ENCODE peak calls at places on chromosomes 2 and 18, in ten cellular contexts. H is PC-3; O is heart left ventricle; U is colonic mucosa; X is ovary; C is CD4-positive, alpha-beta memory T cell; G is lower lobe of right lung; I is ascending aorta; S is GM23248; V is lung. R is an unnamed sample. For H3K36me3, the result is how much of the 10 kb centered on the place peaks cover.

GRCh38 chr18:51890762-51891161 is 449.2 kb upstream of the DCC start:
- DNase-seq in C (no peak), X (no peak), I (no peak), O (no peak), U (peak), V (peak), H (peak), S (peak), G (no peak), R (no peak)

GRCh38 chr2:238901461-238902057 is 53.7 kb downstream of the TWIST2 start:
- DNase-seq in X (no peak), S (peak), V (no peak), C (no peak), G (no peak), U (no peak), H (no peak), O (no peak), I (no peak), R (no peak)

GRCh38 chr2:39144411-39144810 is 23.6 kb upstream of the SOS1 start:
- DNase-seq in C (no peak), S (peak), X (no peak), U (no peak), O (no peak), V (no peak), G (no peak), H (no peak), I (no peak), R (no peak)

GRCh38 chr2:37671816-37672103 is 318 bp upstream of the CDC42EP3 start:
- DNase-seq in S (peak), U (no peak), V (no peak), I (no peak), X (no peak), G (no peak), O (no peak), H (no peak), C (peak), R (no peak)

GRCh38 chr2:61689526-61689925 is 151.4 kb upstream of the XPO1 start:
- DNase-seq in V (no peak), H (no peak), X (no peak), G (no peak), U (no peak), I (no peak), O (no peak), C (no peak), S (peak), R (no peak)

GRCh38 chr2:98560256-98560771 is 48.0 kb downstream of the COA5 start:
- DNase-seq in I (no peak), U (no peak), X (no peak), S (peak), C (no peak), H (peak), V (no peak), G (no peak), O (no peak), R (no peak)

GRCh38 chr18:29172151-29173015 is 995.5 kb upstream of the CDH2 start:
- DNase-seq in U (no peak), G (no peak), C (no peak), S (peak), H (peak), I (no peak), X (no peak), O (no peak), V (no peak), R (no peak)

GRCh38 chr2:19841918-19842693 is 59.7 kb downstream of the TTC32 start:
- DNase-seq in G (no peak), O (no peak), U (no peak), V (peak), H (no peak), C (no peak), X (no peak), I (no peak), S (no peak), R (no peak)

GRCh38 chr2:70190086-70190412 is 770 bp downstream of the C2orf42 start:
- DNase-seq in H (no peak), V (no peak), I (no peak), U (peak), O (no peak), C (no peak), G (no peak), X (peak), S (no peak), R (no peak)

GRCh38 chr2:124248366-124248765 is 223.3 kb downstream of the CNTNAP5 start:
- DNase-seq in G (no peak), U (no peak), H (no peak), I (no peak), O (no peak), S (no peak), V (no peak), X (no peak), C (no peak), R (peak)

GRCh38 chr18:11136241-11136640 is 13.1 kb downstream of the PIEZO2 start:
- DNase-seq in I (no peak), H (no peak), V (no peak), G (no peak), S (no peak), C (no peak), U (no peak), X (no peak), O (no peak), R (no peak)

GRCh38 chr2:95024960-95025405 is 525 bp upstream of the MAL start:
- DNase-seq in I (no peak), X (no peak), V (no peak), H (no peak), O (peak), S (no peak), G (no peak), U (no peak), C (no peak), R (no peak)

GRCh38 chr2:205366336-205367060 is 315.8 kb upstream of the NRP2 start:
- DNase-seq in S (no peak), O (no peak), C (no peak), U (no peak), G (no peak), I (no peak), H (no peak), X (no peak), V (no peak), R (no peak)

GRCh38 chr18:5393779-5394178 is 98.3 kb upstream of the ZBTB14 start:
- DNase-seq in C (no peak), G (no peak), V (no peak), O (no peak), I (no peak), H (peak), X (no peak), U (no peak), S (peak), R (no peak)

GRCh38 chr2:69482471-69482870 is 45.2 kb upstream of the NFU1 start:
- DNase-seq in G (no peak), O (no peak), V (no peak), U (no peak), C (no peak), I (no peak), X (no peak), H (no peak), S (no peak), R (no peak)

GRCh38 chr2:60819155-60819862 is 62.1 kb upstream of the REL start:
- DNase-seq in H (no peak), U (no peak), O (no peak), S (no peak), X (no peak), V (no peak), G (no peak), I (peak), C (peak), R (no peak)

GRCh38 chr2:102915128-102915527 is 153.3 kb downstream of the TMEM182 start:
- DNase-seq in G (no peak), O (no peak), S (peak), V (no peak), I (no peak), X (no peak), H (peak), U (no peak), C (no peak), R (no peak)

GRCh38 chr2:3138621-3139020 is 239.0 kb downstream of the EIPR1 start:
- DNase-seq in O (peak), U (no peak), V (no peak), X (no peak), C (no peak), H (no peak), I (no peak), S (no peak), G (no peak), R (no peak)

GRCh38 chr18:36038102-36038663 is 29.2 kb downstream of the RPRD1A start:
- DNase-seq in S (no peak), C (no peak), I (no peak), U (no peak), X (no peak), G (no peak), H (no peak), V (no peak), O (no peak), R (no peak)

GRCh38 chr2:50529600-50530218 is 502.2 kb downstream of the NRXN1 start:
- DNase-seq in V (no peak), X (no peak), U (no peak), G (no peak), C (no peak), O (no peak), H (peak), S (peak), I (no peak), R (no peak)

GRCh38 chr18:21777814-21778213 is 37.2 kb downstream of the MIB1 start:
- DNase-seq in U (no peak), S (no peak), G (no peak), X (no peak), I (no peak), C (no peak), V (no peak), O (no peak), H (no peak), R (no peak)

GRCh38 chr2:172821370-172822338 is 86.0 kb downstream of the RAPGEF4 start:
- DNase-seq in C (no peak), S (no peak), G (no peak), I (no peak), O (no peak), X (no peak), H (no peak), V (no peak), U (no peak), R (no peak)

GRCh38 chr2:180601016-180601415 is 379.4 kb upstream of the UBE2E3 start:
- DNase-seq in C (no peak), X (no peak), U (no peak), G (no peak), V (no peak), S (no peak), I (no peak), O (no peak), H (no peak), R (no peak)

GRCh38 chr2:15307526-15307925 is 253.6 kb downstream of the NBAS start:
- DNase-seq in V (no peak), H (peak), O (no peak), C (no peak), U (no peak), I (no peak), G (no peak), X (no peak), S (peak), R (no peak)
- H3K36me3 ChIP-seq in V (under half), H (under half), O (under half), C (under half), U (under half), I (under half), G (under half), X (under half), S (under half), R (under half)

DNA sequence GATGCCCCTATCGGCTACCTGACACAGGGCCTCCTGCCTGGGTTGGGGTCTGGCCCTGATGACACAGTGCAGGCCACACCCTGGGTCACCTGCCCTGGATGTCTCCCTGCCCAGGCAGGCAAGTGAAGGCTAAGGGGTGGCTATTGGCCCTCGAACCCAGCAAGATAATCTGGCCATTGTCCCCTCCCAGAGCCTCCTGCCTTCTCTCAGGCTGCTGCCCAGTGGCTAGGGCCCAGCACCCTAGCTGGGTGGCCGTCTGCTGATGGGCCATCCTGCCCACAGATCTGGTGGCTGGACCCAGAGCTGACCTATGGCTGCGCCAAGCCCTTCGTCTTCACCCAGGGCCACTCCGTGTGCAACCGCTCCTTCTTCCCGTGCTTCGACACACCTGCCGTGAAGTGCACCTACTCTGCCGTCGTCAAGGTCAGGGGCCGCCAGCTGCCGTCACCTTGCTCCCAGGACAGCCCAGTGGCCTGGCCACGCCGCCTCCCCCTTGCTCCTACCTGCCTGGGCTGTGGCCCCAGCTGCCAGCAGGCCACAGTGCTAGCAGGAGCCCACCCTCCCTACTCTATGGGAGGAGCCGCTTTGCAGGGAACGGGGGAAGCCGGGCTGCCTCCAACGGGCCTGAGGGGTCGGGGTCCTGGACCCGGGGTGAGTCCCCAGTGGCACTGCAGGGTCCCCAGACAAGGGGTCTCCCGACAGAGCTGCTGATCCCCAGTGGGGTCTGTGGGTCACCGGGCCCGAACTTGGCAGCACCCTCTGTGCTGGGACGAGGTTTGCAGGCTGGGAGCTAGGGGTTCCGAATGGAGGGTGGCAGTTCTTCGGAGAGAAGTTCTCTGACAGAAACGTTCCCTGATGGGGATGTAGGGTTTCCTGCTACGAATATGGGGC is 4.1 kb downstream of the RNPEPL1 start:
- DNase-seq in S (no peak), I (no peak), V (no peak), U (no peak), C (peak), G (peak), O (peak), X (peak), H (no peak), R (no peak)
- H3K36me3 ChIP-seq in S (under half), I (under half), V (half or more), U (under half), C (under half), G (half or more), O (under half), X (under half), H (under half), R (under half)

GRCh38 chr2:85628658-85629057 is 12.7 kb downstream of the USP39 start:
- DNase-seq in H (no peak), C (no peak), U (no peak), X (no peak), V (no peak), S (no peak), I (no peak), O (no peak), G (no peak), R (no peak)

GRCh38 chr2:85635636-85636035 is 19.6 kb downstream of the USP39 start:
- DNase-seq in C (no peak), V (no peak), I (no peak), G (no peak), X (no peak), U (no peak), O (no peak), H (no peak), S (peak), R (no peak)

GRCh38 chr2:85631316-85631715 is 15.3 kb downstream of the USP39 start:
- DNase-seq in H (no peak), U (no peak), S (no peak), I (no peak), G (no peak), V (no peak), O (no peak), C (no peak), X (no peak), R (no peak)
- H3K36me3 ChIP-seq in H (under half), U (under half), S (half or more), I (half or more), G (half or more), V (under half), O (under half), C (half or more), X (under half), R (half or more)

DNA sequence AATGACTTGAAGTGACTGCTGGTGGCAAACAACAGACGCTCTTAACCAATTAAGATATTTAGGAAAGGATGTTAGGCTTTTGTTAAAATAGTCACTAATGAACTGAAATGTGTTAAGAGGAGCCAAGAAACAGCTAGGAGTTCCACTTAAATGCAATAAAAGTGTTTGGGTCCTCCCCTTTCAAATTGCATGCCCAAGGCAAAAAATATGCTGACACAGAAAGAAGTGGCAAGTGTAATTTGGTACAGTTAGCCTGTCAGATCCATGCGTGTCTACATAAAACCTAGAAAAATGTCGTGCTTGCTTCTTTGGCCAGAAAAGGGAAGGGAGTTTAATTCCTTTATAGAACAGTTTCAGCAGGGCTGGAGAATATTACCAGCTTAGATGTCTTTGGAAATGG is 61.9 kb downstream of the XRCC5 start:
- DNase-seq in I (no peak), X (no peak), G (no peak), O (no peak), U (no peak), V (no peak), S (no peak), C (no peak), H (no peak), R (no peak)
- H3K36me3 ChIP-seq in I (under half), X (under half), G (half or more), O (under half), U (under half), V (under half), S (half or more), C (under half), H (half or more), R (half or more)

GRCh38 chr2:10126627-10127026 is 4.1 kb downstream of the RRM2 start:
- DNase-seq in S (no peak), C (no peak), H (no peak), U (no peak), O (no peak), X (no peak), I (no peak), G (no peak), V (no peak), R (no peak)
- H3K36me3 ChIP-seq in S (under half), C (under half), H (half or more), U (under half), O (under half), X (under half), I (under half), G (under half), V (under half), R (half or more)

DNA sequence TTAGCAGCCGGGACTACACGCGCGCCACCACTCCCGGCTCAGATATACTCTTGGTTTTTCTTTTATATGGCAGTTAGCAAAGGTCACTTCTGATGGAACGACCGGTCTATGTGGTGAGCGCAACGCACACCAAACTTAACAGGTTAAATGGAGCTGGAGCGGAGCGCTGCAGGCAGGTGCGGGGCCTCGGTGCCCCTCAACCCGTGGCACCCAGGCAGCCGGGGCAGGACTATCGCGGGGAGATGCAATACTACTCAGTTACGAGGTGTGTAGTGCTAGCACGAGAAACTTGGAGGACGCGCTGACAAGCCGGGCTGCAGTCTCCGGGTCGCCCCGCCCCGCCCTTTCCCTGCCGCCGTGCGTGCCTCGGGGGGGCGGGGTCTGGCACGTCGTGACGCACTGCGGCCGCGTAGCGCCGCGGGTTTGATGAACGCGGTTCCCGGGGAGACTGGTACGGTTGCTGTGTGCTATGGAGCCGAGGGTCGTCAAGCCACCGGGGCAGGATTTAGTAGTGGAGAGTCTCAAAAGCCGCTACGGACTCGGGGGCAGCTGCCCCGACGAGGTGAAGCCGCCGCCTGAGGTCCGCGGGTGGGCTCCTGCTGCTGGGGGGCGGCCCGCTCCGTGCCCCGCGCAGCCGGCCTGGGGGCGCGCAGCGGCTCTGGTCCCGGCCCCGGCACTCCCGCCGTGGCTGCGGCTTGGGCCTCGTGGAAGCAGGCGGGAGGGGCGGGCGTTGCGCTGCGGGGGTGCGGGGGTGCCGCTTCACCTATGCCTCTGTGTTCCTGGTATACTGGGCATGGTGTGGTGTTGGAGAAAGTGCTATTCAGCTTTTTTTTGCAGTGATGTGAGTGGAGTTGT is at the start of gene CCDC138:
- DNase-seq in I (peak), S (peak), G (peak), V (peak), C (peak), O (peak), H (peak), X (peak), U (peak), R (peak)
- H3K36me3 ChIP-seq in I (under half), S (under half), G (under half), V (under half), C (under half), O (under half), H (under half), X (under half), U (under half), R (half or more)

GRCh38 chr2:28949190-28949589 is 31.9 kb upstream of the TOGARAM2 start:
- DNase-seq in O (no peak), H (no peak), I (no peak), X (no peak), V (no peak), U (no peak), G (no peak), S (no peak), C (no peak), R (no peak)
- H3K36me3 ChIP-seq in O (under half), H (under half), I (under half), X (under half), V (under half), U (under half), G (under half), S (under half), C (under half), R (under half)

GRCh38 chr18:9117980-9118841 is 15.7 kb downstream of the NDUFV2 start:
- DNase-seq in O (no peak), I (no peak), V (no peak), G (no peak), X (no peak), U (no peak), S (no peak), H (no peak), C (no peak), R (no peak)

GRCh38 chr18:9124824-9125223 is 11.8 kb upstream of the ANKRD12 start:
- DNase-seq in O (no peak), X (no peak), V (no peak), U (no peak), S (no peak), I (no peak), H (peak), C (no peak), G (no peak), R (no peak)

GRCh38 chr18:9120796-9121195 is 15.8 kb upstream of the ANKRD12 start:
- DNase-seq in I (no peak), G (no peak), U (no peak), V (no peak), C (no peak), O (no peak), S (no peak), X (no peak), H (no peak), R (no peak)

GRCh38 chr18:9126337-9126736 is 10.2 kb upstream of the ANKRD12 start:
- DNase-seq in V (no peak), G (no peak), H (no peak), S (no peak), I (no peak), X (no peak), U (no peak), O (no peak), C (no peak), R (no peak)

GRCh38 chr18:9123520-9123919 is 13.1 kb upstream of the ANKRD12 start:
- DNase-seq in H (no peak), S (no peak), V (no peak), G (no peak), C (no peak), O (no peak), U (no peak), I (no peak), X (no peak), R (no peak)
- H3K36me3 ChIP-seq in H (half or more), S (under half), V (under half), G (half or more), C (under half), O (under half), U (under half), I (half or more), X (under half), R (half or more)

R was measured in WERI-Rb-1.